ENCODE peak calls at places on chromosome 14, in nine cellular contexts. Y is stimulated activated CD8-positive, alpha-beta memory T cell treated with anti-CD3 and anti-CD28 coated beads, Interleukin-12 subunit alpha, Interleukin-12 subunit beta, amount 100 ng/mL, for 4 hours; B is endothelial cell; Q is heart right ventricle; I is Right ventricle myocardium superior; E is cardiac fibroblast; F is GM04504; K is osteocyte; G is activated T-helper 1 cell treated with anti-CD3 and anti-CD28 coated beads, Interleukin-12 subunit alpha, Interleukin-12 subunit beta, Interleukin-2, Interleukin-4 antibody, amounts not matched to agents 30 ng/mL and 10 ng/mL and 1 ng/mL, durations not matched to agents 14 hours and 24 hours and 36 hours. T is an unnamed sample.

GRCh38 chr14:48127674-48128073 is 452.3 kb upstream of the MDGA2 start:
- DNase-seq in B (no peak), K (no peak), G (no peak), Q (no peak), Y (no peak), E (no peak), F (no peak), I (no peak), T (no peak)

GRCh38 chr14:74573421-74574091 is 38.5 kb downstream of the LTBP2 start:
- DNase-seq in B (no peak), E (no peak), K (no peak), I (peak), F (no peak), G (no peak), Y (no peak), Q (no peak), T (no peak)

GRCh38 chr14:85453401-85453800 is 76.5 kb upstream of the FLRT2 start:
- DNase-seq in G (no peak), I (no peak), E (no peak), Y (no peak), K (no peak), F (no peak), Q (no peak), B (no peak), T (no peak)

GRCh38 chr14:55031190-55031589 is 4.2 kb downstream of the SOCS4 start:
- DNase-seq in Y (no peak), Q (no peak), E (no peak), I (no peak), G (no peak), F (no peak), K (no peak), B (no peak), T (no peak)

GRCh38 chr14:23186913-23187654 is 3.6 kb upstream of the SLC7A8 start:
- DNase-seq in Y (no peak), F (peak), Q (peak), I (no peak), E (peak), G (no peak), B (peak), K (no peak), T (peak)

GRCh38 chr14:76256545-76256944 is 104.8 kb downstream of the GPATCH2L start:
- DNase-seq in K (no peak), G (no peak), I (no peak), Q (no peak), Y (no peak), F (no peak), E (no peak), B (no peak), T (no peak)

GRCh38 chr14:24900281-24900868 is 149.6 kb downstream of the STXBP6 start:
- DNase-seq in I (no peak), G (no peak), Q (no peak), K (no peak), Y (no peak), F (peak), B (no peak), E (peak), T (no peak)

GRCh38 chr14:104864267-104865068 is 600 bp upstream of the CEP170B start:
- DNase-seq in F (no peak), Y (no peak), K (peak), E (no peak), B (peak), I (peak), G (no peak), Q (no peak), T (no peak)

GRCh38 chr14:22622220-22622619 is 21.9 kb downstream of the OR6J1 start:
- DNase-seq in B (no peak), Q (no peak), I (no peak), E (peak), G (no peak), F (no peak), Y (no peak), K (no peak), T (no peak)

GRCh38 chr14:95784137-95784536 is 70.2 kb upstream of the TCL1A start:
- DNase-seq in I (no peak), F (peak), Y (no peak), K (no peak), E (peak), Q (peak), B (peak), G (no peak), T (peak)

GRCh38 chr14:35855886-35856481 is 29.8 kb downstream of the BRMS1L start:
- DNase-seq in Q (no peak), K (no peak), B (no peak), I (no peak), Y (no peak), G (no peak), E (no peak), F (no peak), T (peak)

GRCh38 chr14:104888489-104889373 is 23.7 kb downstream of the CEP170B start:
- DNase-seq in Q (no peak), E (no peak), G (no peak), F (no peak), B (peak), I (peak), Y (no peak), K (no peak), T (no peak)

GRCh38 chr14:95662376-95663186 is 23.6 kb upstream of the TCL1B start:
- DNase-seq in F (no peak), K (no peak), E (no peak), Y (no peak), I (no peak), G (no peak), Q (no peak), B (no peak), T (peak)

GRCh38 chr14:69850086-69850735 is 29.0 kb upstream of the SMOC1 start:
- DNase-seq in E (no peak), B (no peak), I (no peak), K (no peak), G (no peak), Q (no peak), F (no peak), Y (no peak), T (peak)

GRCh38 chr14:103247169-103247606 is 86.8 kb upstream of the EIF5 start:
- DNase-seq in E (no peak), Q (no peak), Y (no peak), K (no peak), G (no peak), I (no peak), B (no peak), F (no peak), T (no peak)

GRCh38 chr14:48826058-48826457 is 760.1 kb downstream of the RPS29 start:
- DNase-seq in B (no peak), Q (no peak), F (no peak), E (no peak), G (no peak), I (no peak), Y (no peak), K (no peak), T (no peak)

GRCh38 chr14:85527006-85527405 is 2.9 kb upstream of the FLRT2 start:
- DNase-seq in B (no peak), Y (no peak), F (no peak), E (peak), K (no peak), I (no peak), Q (no peak), G (no peak), T (no peak)

GRCh38 chr14:73610692-73611091 is 1.6 kb upstream of the ACOT6 start:
- DNase-seq in I (no peak), G (no peak), B (no peak), Q (no peak), K (no peak), Y (no peak), F (no peak), E (peak), T (no peak)

GRCh38 chr14:58772814-58773620 is 135.3 kb downstream of the DACT1 start:
- DNase-seq in F (no peak), Y (no peak), E (no peak), K (no peak), G (no peak), B (no peak), I (no peak), Q (no peak), T (no peak)

GRCh38 chr14:54782803-54783659 is 119.6 kb downstream of the GCH1 start:
- DNase-seq in I (peak), K (no peak), G (no peak), Q (no peak), E (no peak), B (peak), F (no peak), Y (no peak), T (peak)